ENCODE peak calls at places on chromosome 14, in nine cellular contexts. T, S, I, A, U, B, X, H and G are unnamed samples.

GRCh38 chr14:88995437-88996198 is 171.2 kb downstream of the TTC8 start:
- DNase-seq in S (no peak), I (peak), X (no peak), H (no peak), T (no peak), B (no peak), A (peak), U (no peak), G (peak)

GRCh38 chr14:51869426-51870113 is 9.2 kb downstream of the GNG2 start:
- DNase-seq in X (no peak), I (no peak), U (no peak), B (no peak), T (no peak), A (no peak), H (no peak), S (no peak), G (no peak)

GRCh38 chr14:54807881-54808280 is 94.7 kb downstream of the GCH1 start:
- DNase-seq in A (no peak), X (no peak), B (no peak), T (no peak), I (no peak), H (no peak), U (no peak), S (no peak), G (no peak)

GRCh38 chr14:71665157-71665556 is 267.1 kb upstream of the RGS6 start:
- DNase-seq in A (peak), T (no peak), B (no peak), X (no peak), U (no peak), S (no peak), H (no peak), I (peak), G (peak)

GRCh38 chr14:49306152-49306751 is 279.9 kb downstream of the RPS29 start:
- DNase-seq in H (peak), X (no peak), T (no peak), A (no peak), S (no peak), B (no peak), I (peak), U (no peak), G (no peak)

GRCh38 chr14:67050892-67051291 is 138.3 kb upstream of the GARIN2 start:
- DNase-seq in X (no peak), U (no peak), H (no peak), I (no peak), T (no peak), A (no peak), S (no peak), B (no peak), G (no peak)

GRCh38 chr14:94171208-94171607 is 2.9 kb upstream of the PPP4R4 start:
- DNase-seq in H (no peak), S (no peak), T (no peak), X (no peak), B (no peak), I (peak), U (no peak), A (peak), G (peak)

GRCh38 chr14:100840286-100840685 is 14.4 kb downstream of the MEG3 start:
- DNase-seq in U (no peak), T (no peak), S (no peak), I (no peak), X (no peak), B (no peak), H (peak), A (no peak), G (no peak)

GRCh38 chr14:38044710-38045109 is 163.0 kb upstream of the SSTR1 start:
- DNase-seq in X (no peak), H (no peak), S (no peak), U (no peak), A (no peak), T (no peak), I (no peak), B (no peak), G (no peak)

GRCh38 chr14:53156238-53156637 is 3.1 kb upstream of the DDHD1 start:
- DNase-seq in A (no peak), S (no peak), U (no peak), B (peak), T (no peak), X (no peak), H (no peak), I (no peak), G (no peak)

GRCh38 chr14:61147898-61148549 is 133.1 kb downstream of the TMEM30B start:
- DNase-seq in I (peak), X (peak), U (no peak), A (no peak), B (no peak), S (peak), H (peak), T (no peak), G (peak)

GRCh38 chr14:100735271-100735670 is 8.6 kb downstream of the DLK1 start:
- DNase-seq in T (no peak), I (no peak), H (no peak), X (no peak), S (no peak), B (no peak), A (no peak), U (no peak), G (no peak)

GRCh38 chr14:73741876-73742519 is 27.8 kb upstream of the PNMA1 start:
- DNase-seq in S (no peak), X (no peak), U (no peak), H (no peak), B (no peak), A (no peak), T (no peak), I (no peak), G (no peak)

GRCh38 chr14:24098927-24099813 is 5.1 kb downstream of the PCK2 start:
- DNase-seq in X (no peak), T (no peak), B (peak), A (no peak), I (no peak), U (no peak), H (no peak), S (no peak), G (no peak)

GRCh38 chr14:100802766-100803693 is 22.9 kb upstream of the MEG3 start:
- DNase-seq in S (no peak), H (no peak), I (no peak), A (no peak), B (no peak), T (no peak), U (no peak), X (no peak), G (no peak)

GRCh38 chr14:104749111-104749649 is 3.8 kb upstream of the SIVA1 start:
- DNase-seq in T (no peak), U (no peak), A (peak), I (peak), S (peak), B (peak), H (peak), X (no peak), G (peak)

GRCh38 chr14:70032447-70032846 is 153.2 kb downstream of the SMOC1 start:
- DNase-seq in U (no peak), S (no peak), H (peak), A (no peak), I (no peak), T (no peak), B (no peak), X (no peak), G (no peak)

GRCh38 chr14:94048676-94049624 is 22.8 kb downstream of the OTUB2 start:
- DNase-seq in H (no peak), T (no peak), B (no peak), X (no peak), A (no peak), I (no peak), U (no peak), S (no peak), G (no peak)

GRCh38 chr14:69625299-69626131 is 14.1 kb downstream of the SUSD6 start:
- DNase-seq in H (no peak), S (no peak), I (peak), B (no peak), A (no peak), X (no peak), T (no peak), U (no peak), G (no peak)

GRCh38 chr14:28751467-28752058 is 15.0 kb upstream of the FOXG1 start:
- DNase-seq in T (no peak), H (peak), U (peak), X (no peak), A (no peak), B (peak), I (peak), S (no peak), G (peak)

GRCh38 chr14:106843951-106844483 is 1317.6 kb downstream of the TMEM121 start:
- DNase-seq in X (no peak), U (no peak), B (no peak), S (no peak), A (no peak), H (no peak), I (no peak), T (no peak), G (peak)

GRCh38 chr14:95389471-95390011 is 69.8 kb upstream of the CLMN start:
- DNase-seq in T (no peak), S (peak), X (peak), H (no peak), U (no peak), I (no peak), B (no peak), A (no peak), G (no peak)

GRCh38 chr14:24381363-24382102 is 13.5 kb downstream of the NFATC4 start:
- DNase-seq in X (no peak), T (no peak), S (no peak), B (no peak), U (no peak), A (no peak), I (no peak), H (no peak), G (no peak)

GRCh38 chr14:102760485-102761193 is 16.6 kb upstream of the TRAF3 start:
- DNase-seq in B (no peak), U (no peak), X (no peak), I (no peak), A (no peak), S (no peak), H (no peak), T (no peak), G (no peak)

GRCh38 chr14:52043690-52044089 is 25.2 kb downstream of the NID2 start:
- DNase-seq in I (no peak), X (no peak), A (no peak), B (no peak), U (peak), H (peak), T (no peak), S (no peak), G (peak)

GRCh38 chr14:21025374-21026151 is 702 bp upstream of the NDRG2 start:
- DNase-seq in I (no peak), H (peak), T (peak), X (peak), U (peak), A (no peak), B (no peak), S (peak), G (no peak)

GRCh38 chr14:103496776-103497175 is 25.9 kb downstream of the CKB start:
- DNase-seq in X (no peak), B (no peak), A (no peak), H (no peak), T (no peak), S (no peak), U (no peak), I (peak), G (no peak)

GRCh38 chr14:72535485-72535884 is 358.4 kb downstream of the DPF3 start:
- DNase-seq in X (no peak), H (no peak), A (no peak), S (no peak), U (no peak), T (no peak), B (no peak), I (no peak), G (no peak)

GRCh38 chr14:39015360-39015961 is 87.6 kb downstream of the SEC23A start:
- DNase-seq in X (no peak), A (no peak), B (peak), I (peak), H (peak), U (peak), T (no peak), S (no peak), G (peak)